ENCODE peak calls at places on chromosomes 7 and 10, in seven cellular contexts. M is adrenal gland, S is sigmoid colon, U is lower lobe of right lung, L is HCT116, F is cardiac muscle cell, W is GM23248. R is an unnamed sample.

GRCh38 chr7:64876792-64877713 is 26.0 kb upstream of the ZNF273 start:
- DNase-seq in M (peak; percentile 67), S (peak; percentile 83), U (peak; percentile 68), L (no peak), F (peak; percentile 22), W (peak; percentile 41), R (peak; percentile 47)

GRCh38 chr10:59181668-59182067 is 5.2 kb downstream of the PHYHIPL start:
- DNase-seq in M (peak; percentile 14), S (no peak), U (no peak), L (peak; percentile 50), F (peak; percentile 78), W (peak; percentile 67), R (peak; percentile 46)

GRCh38 chr7:158407581-158408331 is 179.9 kb downstream of the PTPRN2 start:
- DNase-seq in M (no peak), S (no peak), U (no peak), L (peak; percentile 48), F (peak; percentile 56), W (peak; percentile 36), R (no peak)

GRCh38 chr10:120365872-120366271 is 91.2 kb upstream of the PLPP4 start:
- DNase-seq in M (no peak), S (no peak), U (no peak), L (no peak), F (no peak), W (peak; percentile 54), R (no peak)

GRCh38 chr7:75955293-75955938 is 39.0 kb downstream of the TMEM120A start:
- DNase-seq in M (peak; percentile 71), S (no peak), U (no peak), L (no peak), F (no peak), W (no peak), R (no peak)

GRCh38 chr7:151472644-151473380 is 32.9 kb upstream of the CRYGN start:
- DNase-seq in M (no peak), S (no peak), U (no peak), L (no peak), F (peak; percentile 68), W (no peak), R (peak; percentile 46)

GRCh38 chr10:21217107-21217506 is 308.4 kb downstream of the SKIDA1 start:
- DNase-seq in M (no peak), S (no peak), U (no peak), L (no peak), F (peak; percentile 40), W (no peak), R (peak; percentile 29)

GRCh38 chr7:64653721-64654401 is 12.1 kb upstream of the ZNF107 start:
- DNase-seq in M (no peak), S (no peak), U (no peak), L (no peak), F (no peak), W (no peak), R (no peak)

GRCh38 chr10:119505131-119505551 is 37.4 kb downstream of the RGS10 start:
- DNase-seq in M (no peak), S (peak; percentile 87), U (no peak), L (no peak), F (peak; percentile 10), W (no peak), R (no peak)

GRCh38 chr10:14569274-14570060 is 205.2 kb downstream of the FAM107B start:
- DNase-seq in M (peak; percentile 61), S (no peak), U (peak; percentile 63), L (no peak), F (no peak), W (no peak), R (no peak)

GRCh38 chr7:48253020-48253419 is 81.8 kb downstream of the ABCA13 start:
- DNase-seq in M (no peak), S (no peak), U (no peak), L (no peak), F (no peak), W (no peak), R (peak; percentile 56)

GRCh38 chr7:4683884-4684565 is 1.9 kb downstream of the FOXK1 start:
- DNase-seq in M (peak; percentile 88), S (peak; percentile 83), U (peak; percentile 72), L (no peak), F (peak; percentile 64), W (peak; percentile 84), R (peak; percentile 63)

GRCh38 chr7:27112361-27112760 is 9.9 kb upstream of the HOXA2 start:
- DNase-seq in M (no peak), S (no peak), U (no peak), L (no peak), F (no peak), W (no peak), R (no peak)

GRCh38 chr7:135672560-135673359 is 10.4 kb downstream of the STMP1 start:
- DNase-seq in M (peak; percentile 41), S (no peak), U (no peak), L (peak; percentile 37), F (peak; percentile 85), W (peak; percentile 87), R (no peak)

GRCh38 chr7:101630591-101630990 is 1.5 kb upstream of the MYL10 start:
- DNase-seq in M (no peak), S (no peak), U (no peak), L (no peak), F (no peak), W (peak; percentile 69), R (no peak)

GRCh38 chr7:88127637-88128290 is 92.1 kb downstream of the SRI start:
- DNase-seq in M (no peak), S (no peak), U (no peak), L (no peak), F (no peak), W (no peak), R (no peak)

GRCh38 chr10:7202804-7203203 is 208.0 kb downstream of the SFMBT2 start:
- DNase-seq in M (no peak), S (no peak), U (no peak), L (no peak), F (no peak), W (no peak), R (no peak)

GRCh38 chr7:1997537-1998076 is 235.1 kb downstream of the MAD1L1 start:
- DNase-seq in M (no peak), S (no peak), U (no peak), L (no peak), F (no peak), W (no peak), R (no peak)

GRCh38 chr10:75111906-75112703 is 649 bp downstream of the SAMD8 start:
- DNase-seq in M (peak; percentile 53), S (peak; percentile 86), U (peak; percentile 66), L (peak; percentile 1), F (peak; percentile 64), W (peak; percentile 77), R (peak; percentile 82)

GRCh38 chr10:124476043-124476725 is 14.6 kb downstream of the LHPP start:
- DNase-seq in M (no peak), S (no peak), U (no peak), L (no peak), F (no peak), W (no peak), R (peak; percentile 44)

GRCh38 chr7:32039000-32039756 is 31.0 kb downstream of the PDE1C start:
- DNase-seq in M (no peak), S (no peak), U (no peak), L (no peak), F (no peak), W (no peak), R (peak; percentile 61)

GRCh38 chr7:87059525-87060287 is at the start of gene ELAPOR2:
- DNase-seq in M (peak; percentile 55), S (peak; percentile 86), U (peak; percentile 80), L (peak; percentile 36), F (peak; percentile 56), W (peak; percentile 77), R (peak; percentile 94)

GRCh38 chr10:95530021-95530420 is 31.1 kb downstream of the SORBS1 start:
- DNase-seq in M (no peak), S (no peak), U (no peak), L (no peak), F (no peak), W (no peak), R (no peak)
- H3K4me1 ChIP-seq in M (peaks cover 5% of the 10 kb centered on the region), S (peaks cover 97% of the 10 kb centered on the region), U (peaks cover 19% of the 10 kb centered on the region), L (peaks cover 2% of the 10 kb centered on the region), F (peaks cover 23% of the 10 kb centered on the region), W (peaks cover 4% of the 10 kb centered on the region), R (peaks cover 25% of the 10 kb centered on the region)

DNA sequence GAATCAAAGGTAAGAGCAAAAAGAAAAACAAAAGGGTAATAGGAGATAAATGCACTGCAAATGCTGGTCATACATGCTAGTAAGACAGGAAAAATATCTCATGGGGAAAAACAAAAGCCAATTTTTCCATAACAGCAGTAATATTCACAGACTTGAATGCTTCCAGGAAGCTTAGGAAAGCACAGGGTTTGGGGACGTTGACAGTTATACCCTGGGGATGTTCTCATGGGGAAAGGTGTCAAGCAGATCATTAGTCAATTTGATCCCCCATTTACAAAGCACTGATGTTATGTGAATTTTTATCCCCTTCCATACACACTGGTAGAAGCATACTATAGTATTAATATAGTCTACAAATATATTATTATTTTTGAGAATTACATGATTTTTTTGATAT is 232.7 kb downstream of the SORCS1 start:
- DNase-seq in M (no peak), S (no peak), U (no peak), L (no peak), F (no peak), W (no peak), R (no peak)
- H3K4me1 ChIP-seq in M (no peaks in the 10 kb centered on the region), S (no peaks in the 10 kb centered on the region), U (peaks cover 14% of the 10 kb centered on the region), L (no peaks in the 10 kb centered on the region), F (peaks cover 7% of the 10 kb centered on the region), W (no peaks in the 10 kb centered on the region), R (peaks cover 8% of the 10 kb centered on the region)

GRCh38 chr7:70402069-70402468 is 729.9 kb upstream of the GALNT17 start:
- DNase-seq in M (no peak), S (no peak), U (no peak), L (no peak), F (no peak), W (no peak), R (no peak)
- H3K4me1 ChIP-seq in M (no peaks in the 10 kb centered on the region), S (no peaks in the 10 kb centered on the region), U (no peaks in the 10 kb centered on the region), L (no peaks in the 10 kb centered on the region), F (peaks cover 8% of the 10 kb centered on the region), W (no peaks in the 10 kb centered on the region), R (no peaks in the 10 kb centered on the region)

GRCh38 chr10:29681700-29682444 is 47.1 kb upstream of the SVIL start:
- DNase-seq in M (peak; percentile 33), S (no peak), U (peak; percentile 79), L (no peak), F (no peak), W (no peak), R (no peak)

GRCh38 chr10:29685506-29685905 is 50.7 kb upstream of the SVIL start:
- DNase-seq in M (no peak), S (no peak), U (no peak), L (no peak), F (no peak), W (no peak), R (no peak)

GRCh38 chr10:29676732-29677131 is 42.0 kb upstream of the SVIL start:
- DNase-seq in M (no peak), S (no peak), U (no peak), L (no peak), F (no peak), W (no peak), R (no peak)

GRCh38 chr10:29675984-29676383 is 41.2 kb upstream of the SVIL start:
- DNase-seq in M (no peak), S (no peak), U (no peak), L (no peak), F (no peak), W (no peak), R (no peak)

DNA sequence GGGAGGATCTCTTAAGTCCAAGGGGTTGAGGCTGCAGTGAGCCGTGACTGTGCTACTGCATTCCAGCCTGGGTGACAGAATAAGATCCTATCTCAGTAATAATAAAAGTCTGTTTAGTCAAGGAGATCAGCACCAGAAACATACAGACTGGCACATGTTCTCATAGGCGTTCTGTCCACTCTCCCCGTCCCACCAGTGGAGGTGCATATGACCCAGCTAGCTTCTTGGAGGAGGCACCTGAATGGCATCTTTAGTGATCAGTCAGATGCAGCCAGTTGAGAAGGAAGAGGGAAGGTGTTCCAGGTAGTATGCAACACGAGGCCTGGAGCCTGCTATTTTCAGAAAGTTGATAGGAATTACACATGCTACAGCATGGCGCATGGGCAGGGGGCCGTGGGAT is 45.3 kb upstream of the SVIL start:
- DNase-seq in M (no peak), S (no peak), U (no peak), L (no peak), F (no peak), W (no peak), R (no peak)
- H3K4me1 ChIP-seq in M (no peaks in the 10 kb centered on the region), S (peaks cover 37% of the 10 kb centered on the region), U (peaks cover 15% of the 10 kb centered on the region), L (no peaks in the 10 kb centered on the region), F (no peaks in the 10 kb centered on the region), W (no peaks in the 10 kb centered on the region), R (no peaks in the 10 kb centered on the region)